ENCODE peak calls at places on chromosomes 4 and X, in seven cellular contexts. One of them, this sample, is unnamed.

GRCh38 chr4:146520894-146521542 is 722 bp downstream of the SLC10A7 start:
- DNase-seq in DND-41: peak; percentile 44
- DNase-seq in esophagus squamous epithelium: no peak
- DNase-seq in heart right ventricle: no peak
- DNase-seq in tibial artery: no peak
- DNase-seq in pancreas: peak; percentile 24
- DNase-seq in left lung: no peak
- DNase-seq in this sample: no peak

GRCh38 chr4:174749091-174749490 is 80.0 kb downstream of the GLRA3 start:
- DNase-seq in DND-41: no peak
- DNase-seq in esophagus squamous epithelium: no peak
- DNase-seq in heart right ventricle: no peak
- DNase-seq in tibial artery: no peak
- DNase-seq in pancreas: no peak
- DNase-seq in left lung: no peak
- DNase-seq in this sample: no peak

GRCh38 chrX:132333351-132333750 is 114.1 kb upstream of the RAP2C start:
- DNase-seq in DND-41: no peak
- DNase-seq in esophagus squamous epithelium: no peak
- DNase-seq in heart right ventricle: no peak
- DNase-seq in tibial artery: no peak
- DNase-seq in pancreas: no peak
- DNase-seq in left lung: no peak
- DNase-seq in this sample: no peak

GRCh38 chr4:1195109-1195671 is 22.8 kb upstream of the SPON2 start:
- DNase-seq in DND-41: peak; percentile 4
- DNase-seq in esophagus squamous epithelium: no peak
- DNase-seq in heart right ventricle: no peak
- DNase-seq in tibial artery: no peak
- DNase-seq in pancreas: no peak
- DNase-seq in left lung: peak; percentile 71
- DNase-seq in this sample: no peak

GRCh38 chr4:76016383-76016782 is 6.9 kb downstream of the CXCL10 start:
- DNase-seq in DND-41: no peak
- DNase-seq in esophagus squamous epithelium: no peak
- DNase-seq in heart right ventricle: no peak
- DNase-seq in tibial artery: no peak
- DNase-seq in pancreas: peak; percentile 79
- DNase-seq in left lung: no peak
- DNase-seq in this sample: no peak

GRCh38 chr4:7892212-7893019 is 47.2 kb downstream of the AFAP1 start:
- DNase-seq in DND-41: no peak
- DNase-seq in esophagus squamous epithelium: no peak
- DNase-seq in heart right ventricle: no peak
- DNase-seq in tibial artery: no peak
- DNase-seq in pancreas: no peak
- DNase-seq in left lung: no peak
- DNase-seq in this sample: no peak

GRCh38 chrX:75115707-75116413 is 40.2 kb downstream of the ABCB7 start:
- DNase-seq in DND-41: no peak
- DNase-seq in esophagus squamous epithelium: no peak
- DNase-seq in heart right ventricle: no peak
- DNase-seq in tibial artery: no peak
- DNase-seq in pancreas: no peak
- DNase-seq in left lung: no peak
- DNase-seq in this sample: no peak

GRCh38 chrX:52874661-52875060 is 6.8 kb upstream of the XAGE3 start:
- DNase-seq in DND-41: no peak
- DNase-seq in esophagus squamous epithelium: no peak
- DNase-seq in heart right ventricle: no peak
- DNase-seq in tibial artery: no peak
- DNase-seq in pancreas: no peak
- DNase-seq in left lung: no peak
- DNase-seq in this sample: no peak

GRCh38 chrX:95058815-95059214 is 1384.8 kb downstream of the FAM133A start:
- DNase-seq in DND-41: no peak
- DNase-seq in esophagus squamous epithelium: no peak
- DNase-seq in heart right ventricle: no peak
- DNase-seq in tibial artery: no peak
- DNase-seq in pancreas: no peak
- DNase-seq in left lung: no peak
- DNase-seq in this sample: no peak

GRCh38 chr4:55921093-55921492 is 27.7 kb upstream of the CEP135 start:
- DNase-seq in DND-41: no peak
- DNase-seq in esophagus squamous epithelium: no peak
- DNase-seq in heart right ventricle: no peak
- DNase-seq in tibial artery: no peak
- DNase-seq in pancreas: no peak
- DNase-seq in left lung: no peak
- DNase-seq in this sample: no peak

GRCh38 chrX:70174754-70175153 is 2.5 kb upstream of the DGAT2L6 start:
- DNase-seq in DND-41: no peak
- DNase-seq in esophagus squamous epithelium: no peak
- DNase-seq in heart right ventricle: no peak
- DNase-seq in tibial artery: no peak
- DNase-seq in pancreas: no peak
- DNase-seq in left lung: no peak
- DNase-seq in this sample: no peak

GRCh38 chrX:357693-358471 is 28.8 kb downstream of the PPP2R3B start:
- DNase-seq in DND-41: peak; percentile 70
- DNase-seq in esophagus squamous epithelium: no peak
- DNase-seq in heart right ventricle: no peak
- DNase-seq in tibial artery: peak; percentile 48
- DNase-seq in pancreas: no peak
- DNase-seq in left lung: peak; percentile 74
- DNase-seq in this sample: no peak

GRCh38 chr4:158783775-158784174 is 14.9 kb downstream of the FNIP2 start:
- DNase-seq in DND-41: no peak
- DNase-seq in esophagus squamous epithelium: no peak
- DNase-seq in heart right ventricle: no peak
- DNase-seq in tibial artery: no peak
- DNase-seq in pancreas: no peak
- DNase-seq in left lung: no peak
- DNase-seq in this sample: no peak

GRCh38 chrX:101359966-101360365 is 11.4 kb upstream of the TIMM8A start:
- DNase-seq in DND-41: no peak
- DNase-seq in esophagus squamous epithelium: no peak
- DNase-seq in heart right ventricle: no peak
- DNase-seq in tibial artery: no peak
- DNase-seq in pancreas: no peak
- DNase-seq in left lung: no peak
- DNase-seq in this sample: no peak

GRCh38 chrX:20685652-20686051 is 418.9 kb upstream of the RPS6KA3 start:
- DNase-seq in DND-41: no peak
- DNase-seq in esophagus squamous epithelium: no peak
- DNase-seq in heart right ventricle: no peak
- DNase-seq in tibial artery: no peak
- DNase-seq in pancreas: no peak
- DNase-seq in left lung: no peak
- DNase-seq in this sample: no peak

GRCh38 chr4:93776386-93777080 is 52.0 kb upstream of the ATOH1 start:
- DNase-seq in DND-41: no peak
- DNase-seq in esophagus squamous epithelium: no peak
- DNase-seq in heart right ventricle: no peak
- DNase-seq in tibial artery: no peak
- DNase-seq in pancreas: no peak
- DNase-seq in left lung: no peak
- DNase-seq in this sample: no peak

GRCh38 chr4:40194602-40195161 is 2.1 kb upstream of the RHOH start:
- DNase-seq in DND-41: peak; percentile 77
- DNase-seq in esophagus squamous epithelium: no peak
- DNase-seq in heart right ventricle: no peak
- DNase-seq in tibial artery: no peak
- DNase-seq in pancreas: no peak
- DNase-seq in left lung: no peak
- DNase-seq in this sample: no peak
- H3K4me3 ChIP-seq in DND-41: peak overlapping the region; percentile 84
- H3K4me3 ChIP-seq in esophagus squamous epithelium: no peak overlapping the region
- H3K4me3 ChIP-seq in heart right ventricle: no peak overlapping the region
- H3K4me3 ChIP-seq in tibial artery: no peak overlapping the region
- H3K4me3 ChIP-seq in pancreas: no peak overlapping the region
- H3K4me3 ChIP-seq in left lung: no peak overlapping the region
- H3K4me3 ChIP-seq in this sample: no peak overlapping the region

GRCh38 chr4:15882675-15883086 is 55.9 kb downstream of the FGFBP1 start:
- DNase-seq in DND-41: peak; percentile 61
- DNase-seq in esophagus squamous epithelium: no peak
- DNase-seq in heart right ventricle: no peak
- DNase-seq in tibial artery: no peak
- DNase-seq in pancreas: peak; percentile 30
- DNase-seq in left lung: no peak
- DNase-seq in this sample: peak; percentile 65
- H3K27ac ChIP-seq in DND-41: no peak overlapping the region
- H3K27ac ChIP-seq in esophagus squamous epithelium: no peak overlapping the region
- H3K27ac ChIP-seq in heart right ventricle: no peak overlapping the region
- H3K27ac ChIP-seq in tibial artery: no peak overlapping the region
- H3K27ac ChIP-seq in pancreas: no peak overlapping the region
- H3K27ac ChIP-seq in left lung: no peak overlapping the region
- H3K27ac ChIP-seq in this sample: no peak overlapping the region

GRCh38 chr4:165382640-165383039 is 3.8 kb downstream of the CPE start:
- DNase-seq in DND-41: no peak
- DNase-seq in esophagus squamous epithelium: no peak
- DNase-seq in heart right ventricle: no peak
- DNase-seq in tibial artery: no peak
- DNase-seq in pancreas: no peak
- DNase-seq in left lung: no peak
- DNase-seq in this sample: no peak
- H3K4me3 ChIP-seq in DND-41: no peak overlapping the region
- H3K4me3 ChIP-seq in esophagus squamous epithelium: no peak overlapping the region
- H3K4me3 ChIP-seq in heart right ventricle: no peak overlapping the region
- H3K4me3 ChIP-seq in tibial artery: no peak overlapping the region
- H3K4me3 ChIP-seq in pancreas: no peak overlapping the region
- H3K4me3 ChIP-seq in left lung: no peak overlapping the region
- H3K4me3 ChIP-seq in this sample: no peak overlapping the region

DNA sequence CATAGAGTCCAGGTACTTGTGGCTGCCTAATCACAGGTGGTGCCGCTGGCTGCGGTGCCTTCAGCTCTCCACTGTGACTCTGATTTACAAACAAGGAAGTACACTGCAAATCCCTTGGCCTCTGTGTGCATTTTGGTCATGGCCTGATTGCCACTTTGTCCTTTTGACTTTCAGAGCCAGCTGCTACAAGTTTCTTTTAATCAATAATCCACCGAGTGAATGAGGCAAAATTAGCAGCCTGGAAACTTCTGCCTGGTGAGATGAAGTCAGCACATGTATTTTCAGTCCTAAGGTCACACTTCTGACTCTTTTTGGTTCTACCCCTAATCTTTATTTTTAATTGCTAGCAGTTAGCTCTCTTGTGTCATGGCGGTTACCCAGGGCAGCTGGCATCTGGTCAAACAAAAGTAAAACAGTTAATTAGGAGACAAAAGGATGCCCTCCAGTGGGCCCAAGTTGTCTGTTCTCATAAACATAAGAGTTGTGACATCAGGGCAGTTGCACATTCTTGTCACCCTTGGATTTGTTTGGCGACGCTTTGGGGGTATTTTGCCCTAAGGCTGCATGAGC is 62.3 kb upstream of the LNX1 start:
- DNase-seq in DND-41: no peak
- DNase-seq in esophagus squamous epithelium: no peak
- DNase-seq in heart right ventricle: no peak
- DNase-seq in tibial artery: no peak
- DNase-seq in pancreas: peak; percentile 60
- DNase-seq in left lung: peak; percentile 69
- DNase-seq in this sample: no peak
- H3K27ac ChIP-seq in DND-41: no peak overlapping the region
- H3K27ac ChIP-seq in esophagus squamous epithelium: peak overlapping the region; percentile 73
- H3K27ac ChIP-seq in heart right ventricle: no peak overlapping the region
- H3K27ac ChIP-seq in tibial artery: peak overlapping the region; percentile 12
- H3K27ac ChIP-seq in pancreas: peak overlapping the region; percentile 82
- H3K27ac ChIP-seq in left lung: no peak overlapping the region
- H3K27ac ChIP-seq in this sample: no peak overlapping the region

GRCh38 chrX:115311139-115311538 is 21.6 kb downstream of the LUZP4 start:
- DNase-seq in DND-41: no peak
- DNase-seq in esophagus squamous epithelium: no peak
- DNase-seq in heart right ventricle: no peak
- DNase-seq in tibial artery: no peak
- DNase-seq in pancreas: no peak
- DNase-seq in left lung: no peak
- DNase-seq in this sample: no peak

GRCh38 chrX:115311666-115312065 is 22.2 kb downstream of the LUZP4 start:
- DNase-seq in DND-41: no peak
- DNase-seq in esophagus squamous epithelium: no peak
- DNase-seq in heart right ventricle: peak; percentile 22
- DNase-seq in tibial artery: no peak
- DNase-seq in pancreas: peak; percentile 18
- DNase-seq in left lung: no peak
- DNase-seq in this sample: no peak
- H3K4me3 ChIP-seq in DND-41: no peak overlapping the region
- H3K4me3 ChIP-seq in esophagus squamous epithelium: no peak overlapping the region
- H3K4me3 ChIP-seq in heart right ventricle: no peak overlapping the region
- H3K4me3 ChIP-seq in tibial artery: no peak overlapping the region
- H3K4me3 ChIP-seq in pancreas: no peak overlapping the region
- H3K4me3 ChIP-seq in left lung: no peak overlapping the region
- H3K4me3 ChIP-seq in this sample: no peak overlapping the region

DNA sequence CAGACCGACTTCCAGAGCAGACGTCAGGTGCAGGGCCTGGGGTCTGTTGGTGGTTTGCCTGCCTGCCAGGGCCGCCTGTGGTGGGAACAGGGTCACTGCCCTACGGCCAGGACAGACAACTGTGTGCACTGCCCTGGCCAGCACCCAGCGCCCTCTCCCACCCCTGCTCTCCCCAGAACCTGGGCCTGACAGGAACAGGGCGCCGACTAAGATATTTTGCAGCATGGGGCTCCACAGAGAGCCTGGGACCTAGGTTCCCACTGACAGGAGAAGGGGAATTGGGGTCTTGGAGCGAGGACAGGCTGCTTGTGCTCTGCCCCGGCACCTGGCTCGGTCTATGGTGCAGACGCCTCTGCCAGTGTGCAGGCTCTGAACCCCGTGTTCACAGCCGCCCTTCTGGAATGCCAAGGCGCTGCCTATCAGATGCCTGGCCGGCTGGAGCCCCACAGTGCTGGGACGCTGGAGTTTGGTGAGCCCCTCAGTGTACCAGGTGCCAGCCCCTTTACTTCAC is 113.5 kb upstream of the LRPAP1 start:
- DNase-seq in DND-41: no peak
- DNase-seq in esophagus squamous epithelium: no peak
- DNase-seq in heart right ventricle: no peak
- DNase-seq in tibial artery: no peak
- DNase-seq in pancreas: no peak
- DNase-seq in left lung: peak; percentile 71
- DNase-seq in this sample: no peak
- H3K27ac ChIP-seq in DND-41: no peak overlapping the region
- H3K27ac ChIP-seq in esophagus squamous epithelium: no peak overlapping the region
- H3K27ac ChIP-seq in heart right ventricle: no peak overlapping the region
- H3K27ac ChIP-seq in tibial artery: peak overlapping the region; percentile 62
- H3K27ac ChIP-seq in pancreas: no peak overlapping the region
- H3K27ac ChIP-seq in left lung: no peak overlapping the region
- H3K27ac ChIP-seq in this sample: no peak overlapping the region

GRCh38 chr4:16196482-16197393 is 29.5 kb downstream of the TAPT1 start:
- DNase-seq in DND-41: no peak
- DNase-seq in esophagus squamous epithelium: no peak
- DNase-seq in heart right ventricle: no peak
- DNase-seq in tibial artery: no peak
- DNase-seq in pancreas: no peak
- DNase-seq in left lung: no peak
- DNase-seq in this sample: no peak
- H3K4me3 ChIP-seq in DND-41: no peak overlapping the region
- H3K4me3 ChIP-seq in esophagus squamous epithelium: no peak overlapping the region
- H3K4me3 ChIP-seq in heart right ventricle: no peak overlapping the region
- H3K4me3 ChIP-seq in tibial artery: peak overlapping the region; percentile 40
- H3K4me3 ChIP-seq in pancreas: no peak overlapping the region
- H3K4me3 ChIP-seq in left lung: no peak overlapping the region
- H3K4me3 ChIP-seq in this sample: no peak overlapping the region